ENCODE peak calls at places on chromosome 17, in four cellular contexts. E is T47D, F is islet precursor cell, H is AG08395. S is an unnamed sample.
A peak's percentile ranks its signal among the peaks of the same experiment; 100 is the strongest.

GRCh38 chr17:7215652-7216139 is 3.9 kb downstream of the DLG4 start:
- DNase-seq in E (no peak), F (peak; percentile 88), H (no peak), S (no peak)

GRCh38 chr17:8861482-8862181 is 5.8 kb downstream of the PIK3R6 start:
- DNase-seq in E (no peak), F (peak; percentile 50), H (no peak), S (no peak)

GRCh38 chr17:75635610-75636202 is 2.5 kb downstream of the SMIM5 start:
- DNase-seq in E (no peak), F (no peak), H (no peak), S (no peak)

GRCh38 chr17:79650861-79651260 is 40.0 kb upstream of the RBFOX3 start:
- DNase-seq in E (no peak), F (peak; percentile 46), H (no peak), S (no peak)

GRCh38 chr17:78237403-78238012 is 6.1 kb downstream of the TMEM235 start:
- DNase-seq in E (no peak), F (peak; percentile 50), H (no peak), S (no peak)

GRCh38 chr17:66633322-66633965 is 201.5 kb upstream of the CACNG5 start:
- DNase-seq in E (no peak), F (no peak), H (peak; percentile 22), S (peak; percentile 50)

GRCh38 chr17:49210158-49211029 is at the start of the genes ABI3 and GNGT2:
- DNase-seq in E (no peak), F (peak; percentile 92), H (peak; percentile 40), S (peak; percentile 23)

GRCh38 chr17:80122926-80123505 is 21.6 kb downstream of the GAA start:
- DNase-seq in E (no peak), F (no peak), H (no peak), S (no peak)

GRCh38 chr17:60327870-60328362 is 64.0 kb downstream of the USP32 start:
- DNase-seq in E (no peak), F (peak; percentile 73), H (no peak), S (no peak)

GRCh38 chr17:7260601-7261376 is 1.5 kb downstream of the CLDN7 start:
- DNase-seq in E (peak; percentile 67), F (peak; percentile 93), H (peak; percentile 41), S (no peak)

GRCh38 chr17:14499976-14500375 is 199.1 kb downstream of the HS3ST3B1 start:
- DNase-seq in E (no peak), F (no peak), H (no peak), S (no peak)

GRCh38 chr17:29835438-29836351 is 94.3 kb downstream of the SSH2 start:
- DNase-seq in E (peak; percentile 84), F (no peak), H (peak; percentile 35), S (no peak)

GRCh38 chr17:40113961-40114272 is 7.9 kb upstream of the MSL1 start:
- DNase-seq in E (no peak), F (no peak), H (no peak), S (no peak)

GRCh38 chr17:66987059-66987616 is 22.6 kb downstream of the CACNG4 start:
- DNase-seq in E (no peak), F (no peak), H (no peak), S (no peak)

GRCh38 chr17:61463068-61463980 is 11.1 kb downstream of the TBX4 start:
- DNase-seq in E (no peak), F (peak; percentile 78), H (no peak), S (no peak)

GRCh38 chr17:41666336-41666680 is 22.4 kb upstream of the EIF1 start:
- DNase-seq in E (no peak), F (no peak), H (no peak), S (peak; percentile 74)

GRCh38 chr17:50056217-50056960 is 479 bp downstream of the ITGA3 start:
- DNase-seq in E (peak; percentile 87), F (peak; percentile 96), H (peak; percentile 47), S (no peak)

S was measured in NK-92 treated with Interleukin-12 subunit alpha and Interleukin-12 subunit beta, amount 100 ng/mL, for 24 hours.